ENCODE peak calls at places on chromosomes 6 and 20, in six cellular contexts. Z is mucosa of descending colon, C is psoas muscle, L is cardiac fibroblast, X is heart left ventricle, R is HCT116. K is an unnamed sample.
A peak's percentile ranks its signal among the peaks of the same experiment; 100 is the strongest.

GRCh38 chr20:7728373-7728772 is 211.9 kb downstream of the HAO1 start:
- DNase-seq in Z (no peak), R (no peak), C (no peak), X (no peak), L (no peak), K (no peak)

GRCh38 chr6:11414564-11414963 is 123.0 kb upstream of the TMEM170B start:
- DNase-seq in R (peak; percentile 57), C (no peak), L (no peak), Z (no peak), X (no peak), K (no peak)

GRCh38 chr6:48098923-48099322 is 12.1 kb downstream of the PTCHD4 start:
- DNase-seq in X (no peak), L (peak; percentile 50), R (no peak), C (no peak), Z (no peak), K (no peak)

GRCh38 chr6:26020291-26020982 is 57.8 kb downstream of the TRIM38 start:
- DNase-seq in X (peak; percentile 87), L (peak; percentile 96), C (peak; percentile 86), Z (peak; percentile 82), R (peak; percentile 92), K (peak; percentile 97)

GRCh38 chr6:130020106-130020851 is 1.9 kb downstream of the L3MBTL3 start:
- DNase-seq in L (peak; percentile 19), Z (peak; percentile 65), C (peak; percentile 62), X (peak; percentile 45), R (no peak), K (no peak)

GRCh38 chr6:163722293-163722692 is 307.8 kb downstream of the QKI start:
- DNase-seq in Z (no peak), X (no peak), L (no peak), R (no peak), C (no peak), K (no peak)

GRCh38 chr6:63543982-63544381 is 28.3 kb upstream of the LOC128125822 start:
- DNase-seq in X (no peak), C (no peak), Z (no peak), R (no peak), L (no peak), K (no peak)

GRCh38 chr20:50023116-50023802 is 40.5 kb downstream of the SNAI1 start:
- DNase-seq in L (no peak), Z (no peak), C (no peak), R (no peak), X (no peak), K (no peak)

GRCh38 chr6:11039040-11039439 is 5.1 kb downstream of the ELOVL2 start:
- DNase-seq in Z (no peak), X (no peak), R (no peak), C (no peak), L (no peak), K (no peak)

GRCh38 chr6:167119680-167120556 is 3.0 kb upstream of the CCR6 start:
- DNase-seq in C (no peak), Z (peak; percentile 60), X (no peak), R (no peak), L (no peak), K (no peak)

GRCh38 chr6:64330694-64331309 is 695.2 kb downstream of the PHF3 start:
- DNase-seq in Z (peak; percentile 87), X (peak; percentile 44), R (no peak), C (peak; percentile 68), L (peak; percentile 67), K (no peak)

DNA sequence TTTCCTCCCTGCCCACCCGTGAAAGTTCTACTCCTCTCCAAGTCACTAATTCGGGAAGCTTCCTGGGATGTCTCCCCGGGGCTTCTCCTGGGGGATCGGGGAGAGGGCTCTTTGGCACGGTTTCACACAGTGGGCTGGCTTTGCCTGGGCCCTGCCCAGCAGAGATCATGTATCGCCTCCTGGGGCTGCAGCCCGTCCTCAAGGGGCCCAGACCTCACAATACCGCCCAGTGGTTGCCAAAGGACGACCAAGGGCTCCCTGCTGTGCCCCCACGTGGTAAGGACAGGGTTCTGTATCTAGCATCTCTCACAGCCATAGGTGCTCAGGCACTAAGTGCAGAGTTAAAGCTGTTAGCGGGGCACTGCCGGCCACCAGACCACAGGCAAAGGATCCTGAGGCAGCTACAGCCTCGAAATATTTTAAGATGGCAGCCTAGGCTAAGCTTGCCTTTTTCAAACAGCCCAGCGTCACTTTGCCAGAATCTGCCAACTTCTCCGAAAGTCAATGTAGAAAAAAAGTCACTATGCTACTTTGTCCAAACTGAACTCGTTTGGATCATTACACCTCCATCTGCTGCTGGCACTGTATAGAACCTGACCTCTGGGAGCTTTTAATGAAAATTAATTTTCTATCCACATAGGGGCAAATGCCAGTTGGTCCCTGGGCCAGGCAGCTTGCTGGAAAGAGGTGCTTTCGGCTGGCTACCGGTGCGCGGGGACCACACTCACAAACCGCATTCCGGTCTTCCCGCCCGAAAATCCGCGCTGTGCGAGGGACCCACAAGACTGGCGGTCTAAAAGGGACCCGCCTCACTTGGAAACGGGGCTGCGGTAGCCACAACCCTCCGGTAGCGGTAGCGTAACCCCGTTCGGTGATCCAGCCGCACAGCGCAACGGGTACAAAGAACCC is 1.3 kb upstream of the NNAT start:
- DNase-seq in X (no peak), Z (no peak), L (no peak), C (peak; percentile 62), R (no peak), K (no peak)
- H3K4me3 ChIP-seq in X (no peak overlapping the region), Z (no peak overlapping the region), L (no peak overlapping the region), C (peak overlapping the region; percentile 100), R (no peak overlapping the region), K (no peak overlapping the region)

GRCh38 chr6:6218246-6219085 is 102.0 kb downstream of the F13A1 start:
- DNase-seq in R (no peak), C (peak; percentile 39), X (no peak), Z (no peak), L (no peak), K (no peak)

GRCh38 chr6:6224933-6225486 is 95.5 kb downstream of the F13A1 start:
- DNase-seq in X (no peak), Z (no peak), C (no peak), L (no peak), R (no peak), K (no peak)

GRCh38 chr6:6219716-6220115 is 100.7 kb downstream of the F13A1 start:
- DNase-seq in Z (no peak), C (no peak), X (no peak), R (no peak), L (no peak), K (no peak)

GRCh38 chr6:6220718-6221117 is 99.7 kb downstream of the F13A1 start:
- DNase-seq in L (no peak), R (no peak), Z (no peak), X (no peak), C (no peak), K (no peak)

DNA sequence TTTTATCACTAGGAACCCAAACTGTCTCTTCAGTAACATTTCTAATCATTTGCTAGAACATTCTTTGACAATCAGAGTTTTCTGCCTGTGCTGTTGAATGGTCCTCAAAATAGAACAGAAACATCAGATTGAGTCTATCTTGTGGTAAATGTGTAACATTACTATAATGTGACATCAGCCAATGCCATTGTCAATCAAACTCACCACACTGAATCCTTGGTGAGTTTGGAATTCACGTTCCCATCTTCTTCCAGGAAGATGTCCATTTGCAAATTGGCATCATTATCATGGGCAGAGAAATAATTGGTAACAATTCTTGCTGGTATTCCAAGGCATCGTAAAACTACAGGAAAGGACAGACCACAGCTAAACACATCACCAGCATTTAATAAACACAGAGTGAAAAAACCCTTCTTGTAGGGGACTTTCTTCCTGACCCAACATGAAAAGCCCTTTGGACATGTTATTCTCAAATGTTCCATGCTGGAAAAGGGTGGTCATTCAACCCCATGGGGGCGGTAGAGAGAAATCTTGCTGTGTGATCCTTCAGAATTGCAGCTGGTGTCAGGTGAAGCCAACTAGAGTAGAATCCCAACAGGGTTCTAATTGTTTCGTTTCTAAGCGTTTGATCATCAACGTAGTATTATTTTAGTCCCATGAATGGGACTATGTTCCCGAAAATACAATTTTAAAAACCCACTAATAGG is 98.5 kb downstream of the F13A1 start:
- DNase-seq in L (no peak), C (no peak), Z (no peak), X (no peak), R (no peak), K (no peak)
- TF ChIP-seq CTCF in L (no peak), C (peak; percentile 13), Z (no peak), X (peak; percentile 39), R (peak; percentile 62), K (no peak)

DNA sequence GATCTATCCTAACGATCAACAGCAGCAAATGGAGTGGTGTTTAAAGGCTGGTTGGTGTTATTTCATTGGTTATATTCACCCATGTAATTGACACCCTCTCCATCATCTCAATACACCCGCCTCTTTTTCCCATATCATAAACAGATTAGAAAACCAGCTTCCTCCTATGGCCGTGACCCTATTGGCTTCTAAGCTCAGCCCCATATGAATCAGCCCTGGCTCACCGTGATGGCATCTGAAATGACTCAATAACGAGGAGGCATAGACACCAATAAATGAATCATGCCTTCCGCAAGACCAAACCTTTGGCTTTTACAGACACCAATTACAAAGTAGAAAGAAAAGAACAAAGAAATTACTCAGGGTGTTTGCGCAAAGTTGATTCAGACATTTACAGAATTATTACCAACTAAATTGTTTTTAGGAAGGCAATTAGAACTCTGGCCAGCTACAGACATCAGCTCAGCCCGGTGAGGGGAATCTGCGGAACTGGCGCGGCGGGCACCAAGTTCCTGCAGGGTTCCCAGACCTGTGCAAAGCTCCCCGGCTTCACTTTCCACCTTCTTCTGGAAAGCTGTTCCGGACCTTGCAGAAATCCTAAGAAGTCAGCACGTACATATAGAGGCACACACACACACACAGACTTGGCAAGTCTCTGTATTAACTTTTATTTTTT is 11.5 kb downstream of the PMEPA1 start:
- DNase-seq in C (no peak), X (no peak), L (peak; percentile 90), R (peak; percentile 94), Z (peak; percentile 62), K (peak; percentile 93)
- H3K4me3 ChIP-seq in C (no peak overlapping the region), X (no peak overlapping the region), L (no peak overlapping the region), R (no peak overlapping the region), Z (no peak overlapping the region), K (no peak overlapping the region)

DNA sequence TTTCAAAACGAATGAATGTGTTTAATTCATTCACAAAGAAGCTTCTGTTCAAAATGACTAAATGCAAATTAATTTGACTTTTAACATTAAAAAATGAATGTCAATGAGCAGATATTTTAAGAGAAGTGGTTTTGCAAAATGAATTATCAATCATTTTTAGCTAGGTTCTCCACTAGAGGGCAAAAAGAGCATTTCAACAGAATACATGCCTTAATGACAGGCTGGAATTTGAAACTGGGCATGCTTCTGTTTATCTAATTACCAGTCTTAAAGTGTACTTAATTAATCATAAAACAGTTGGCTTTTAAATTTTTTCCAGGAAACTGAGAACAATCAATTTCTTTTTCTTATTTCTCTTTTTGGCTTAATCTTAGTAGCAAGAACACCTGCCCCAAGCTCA is 63.8 kb upstream of the TINAG start:
- DNase-seq in C (no peak), X (no peak), Z (no peak), L (peak; percentile 42), R (peak; percentile 23), K (no peak)
- TF ChIP-seq CTCF in C (peak; percentile 46), X (peak; percentile 53), Z (no peak), L (peak; percentile 49), R (peak; percentile 68), K (peak; percentile 43)

GRCh38 chr20:3798405-3798768 is 2.3 kb downstream of the CDC25B start:
- DNase-seq in R (no peak), C (peak; percentile 39), Z (peak; percentile 33), L (no peak), X (no peak), K (no peak)
- H3K4me3 ChIP-seq in R (peak overlapping the region; percentile 66), C (no peak overlapping the region), Z (no peak overlapping the region), L (peak overlapping the region; percentile 83), X (peak overlapping the region; percentile 83), K (peak overlapping the region; percentile 94)

K was measured in HFF-Myc.